ENCODE peak calls at places on chromosomes 5 and 9, in nine cellular contexts. One of them, this sample, is unnamed.

GRCh38 chr5:14161825-14162556 is 18.8 kb downstream of the TRIO start:
- DNase-seq in amniotic epithelial cell: no peak
- DNase-seq in germinal center: no peak
- DNase-seq in HTR-8/SVneo: no peak
- DNase-seq in head of caudate nucleus: no peak
- DNase-seq in kidney epithelial cell: no peak
- DNase-seq in CD8-positive, alpha-beta T cell: no peak
- DNase-seq in spleen: no peak
- DNase-seq in foreskin fibroblast: no peak
- DNase-seq in this sample: no peak

GRCh38 chr5:16437974-16438373 is 27.6 kb downstream of the ZNF622 start:
- DNase-seq in amniotic epithelial cell: peak; percentile 20
- DNase-seq in germinal center: no peak
- DNase-seq in HTR-8/SVneo: peak; percentile 38
- DNase-seq in head of caudate nucleus: no peak
- DNase-seq in kidney epithelial cell: no peak
- DNase-seq in CD8-positive, alpha-beta T cell: no peak
- DNase-seq in spleen: no peak
- DNase-seq in foreskin fibroblast: peak; percentile 26
- DNase-seq in this sample: no peak

GRCh38 chr9:99326112-99326916 is 104.2 kb downstream of the SEC61B start:
- DNase-seq in amniotic epithelial cell: peak; percentile 1
- DNase-seq in germinal center: no peak
- DNase-seq in HTR-8/SVneo: no peak
- DNase-seq in head of caudate nucleus: no peak
- DNase-seq in kidney epithelial cell: no peak
- DNase-seq in CD8-positive, alpha-beta T cell: no peak
- DNase-seq in spleen: no peak
- DNase-seq in foreskin fibroblast: no peak
- DNase-seq in this sample: no peak

GRCh38 chr9:89781838-89782237 is 177.0 kb downstream of the GADD45G start:
- DNase-seq in amniotic epithelial cell: no peak
- DNase-seq in germinal center: peak; percentile 47
- DNase-seq in HTR-8/SVneo: no peak
- DNase-seq in head of caudate nucleus: peak; percentile 12
- DNase-seq in kidney epithelial cell: no peak
- DNase-seq in CD8-positive, alpha-beta T cell: no peak
- DNase-seq in spleen: no peak
- DNase-seq in foreskin fibroblast: no peak
- DNase-seq in this sample: no peak

GRCh38 chr5:24539625-24540024 is 105.2 kb downstream of the CDH10 start:
- DNase-seq in amniotic epithelial cell: no peak
- DNase-seq in germinal center: no peak
- DNase-seq in HTR-8/SVneo: no peak
- DNase-seq in head of caudate nucleus: no peak
- DNase-seq in kidney epithelial cell: no peak
- DNase-seq in CD8-positive, alpha-beta T cell: no peak
- DNase-seq in spleen: no peak
- DNase-seq in foreskin fibroblast: no peak
- DNase-seq in this sample: no peak

GRCh38 chr9:122897969-122898368 is 7.2 kb downstream of the RC3H2 start:
- DNase-seq in amniotic epithelial cell: peak; percentile 27
- DNase-seq in germinal center: no peak
- DNase-seq in HTR-8/SVneo: no peak
- DNase-seq in head of caudate nucleus: no peak
- DNase-seq in kidney epithelial cell: no peak
- DNase-seq in CD8-positive, alpha-beta T cell: no peak
- DNase-seq in spleen: no peak
- DNase-seq in foreskin fibroblast: peak; percentile 20
- DNase-seq in this sample: no peak

GRCh38 chr9:12719431-12719830 is 26.2 kb downstream of the TYRP1 start:
- DNase-seq in amniotic epithelial cell: peak; percentile 64
- DNase-seq in germinal center: no peak
- DNase-seq in HTR-8/SVneo: no peak
- DNase-seq in head of caudate nucleus: no peak
- DNase-seq in kidney epithelial cell: no peak
- DNase-seq in CD8-positive, alpha-beta T cell: no peak
- DNase-seq in spleen: no peak
- DNase-seq in foreskin fibroblast: peak; percentile 59
- DNase-seq in this sample: no peak

GRCh38 chr9:121852646-121853616 is 201.5 kb downstream of the DAB2IP start:
- DNase-seq in amniotic epithelial cell: no peak
- DNase-seq in germinal center: no peak
- DNase-seq in HTR-8/SVneo: no peak
- DNase-seq in head of caudate nucleus: no peak
- DNase-seq in kidney epithelial cell: no peak
- DNase-seq in CD8-positive, alpha-beta T cell: no peak
- DNase-seq in spleen: no peak
- DNase-seq in foreskin fibroblast: peak; percentile 61
- DNase-seq in this sample: peak; percentile 96

GRCh38 chr5:138981606-138982005 is 106.5 kb upstream of the LRRTM2 start:
- DNase-seq in amniotic epithelial cell: peak; percentile 45
- DNase-seq in germinal center: no peak
- DNase-seq in HTR-8/SVneo: no peak
- DNase-seq in head of caudate nucleus: no peak
- DNase-seq in kidney epithelial cell: no peak
- DNase-seq in CD8-positive, alpha-beta T cell: peak; percentile 30
- DNase-seq in spleen: no peak
- DNase-seq in foreskin fibroblast: peak; percentile 37
- DNase-seq in this sample: no peak

GRCh38 chr5:134539732-134540131 is 14.3 kb downstream of the JADE2 start:
- DNase-seq in amniotic epithelial cell: no peak
- DNase-seq in germinal center: no peak
- DNase-seq in HTR-8/SVneo: no peak
- DNase-seq in head of caudate nucleus: no peak
- DNase-seq in kidney epithelial cell: no peak
- DNase-seq in CD8-positive, alpha-beta T cell: no peak
- DNase-seq in spleen: no peak
- DNase-seq in foreskin fibroblast: no peak
- DNase-seq in this sample: no peak

GRCh38 chr9:14342746-14343145 is 28.8 kb upstream of the NFIB start:
- DNase-seq in amniotic epithelial cell: no peak
- DNase-seq in germinal center: no peak
- DNase-seq in HTR-8/SVneo: no peak
- DNase-seq in head of caudate nucleus: no peak
- DNase-seq in kidney epithelial cell: no peak
- DNase-seq in CD8-positive, alpha-beta T cell: no peak
- DNase-seq in spleen: no peak
- DNase-seq in foreskin fibroblast: no peak
- DNase-seq in this sample: no peak

GRCh38 chr9:120830151-120830550 is 12.6 kb downstream of the PSMD5 start:
- DNase-seq in amniotic epithelial cell: no peak
- DNase-seq in germinal center: no peak
- DNase-seq in HTR-8/SVneo: no peak
- DNase-seq in head of caudate nucleus: no peak
- DNase-seq in kidney epithelial cell: no peak
- DNase-seq in CD8-positive, alpha-beta T cell: no peak
- DNase-seq in spleen: no peak
- DNase-seq in foreskin fibroblast: no peak
- DNase-seq in this sample: no peak